ENCODE peak calls at places on chromosomes 4 and X, in seven cellular contexts. One of them, this sample, is unnamed.

GRCh38 chr4:182802621-182803020 is 114.6 kb downstream of the DCTD start:
- DNase-seq in mesenchymal stem cell: no peak
- DNase-seq in HCT116: no peak
- DNase-seq in transverse colon: no peak
- DNase-seq in right lobe of liver: no peak
- DNase-seq in ascending aorta: no peak
- DNase-seq in lower lobe of right lung: no peak
- DNase-seq in this sample: no peak

GRCh38 chr4:8319731-8320385 is 50.3 kb downstream of the HTRA3 start:
- DNase-seq in ascending aorta: no peak
- DNase-seq in lower lobe of right lung: peak; percentile 51
- DNase-seq in right lobe of liver: peak; percentile 51
- DNase-seq in transverse colon: peak; percentile 25
- DNase-seq in mesenchymal stem cell: no peak
- DNase-seq in HCT116: no peak
- DNase-seq in this sample: peak; percentile 80

GRCh38 chrX:151754042-151754419 is 19.5 kb downstream of the CNGA2 start:
- DNase-seq in mesenchymal stem cell: no peak
- DNase-seq in ascending aorta: no peak
- DNase-seq in right lobe of liver: peak; percentile 46
- DNase-seq in lower lobe of right lung: no peak
- DNase-seq in transverse colon: no peak
- DNase-seq in HCT116: peak; percentile 10
- DNase-seq in this sample: peak; percentile 91

GRCh38 chr4:23485793-23486192 is 404.1 kb downstream of the PPARGC1A start:
- DNase-seq in transverse colon: no peak
- DNase-seq in right lobe of liver: no peak
- DNase-seq in HCT116: no peak
- DNase-seq in lower lobe of right lung: no peak
- DNase-seq in mesenchymal stem cell: no peak
- DNase-seq in ascending aorta: no peak
- DNase-seq in this sample: peak; percentile 32

GRCh38 chr4:54568184-54568583 is 89.6 kb upstream of the KIT start:
- DNase-seq in transverse colon: no peak
- DNase-seq in HCT116: no peak
- DNase-seq in ascending aorta: no peak
- DNase-seq in right lobe of liver: no peak
- DNase-seq in mesenchymal stem cell: peak; percentile 83
- DNase-seq in lower lobe of right lung: no peak
- DNase-seq in this sample: peak; percentile 76

GRCh38 chrX:114584434-114584943 is 603 bp downstream of the HTR2C start:
- DNase-seq in lower lobe of right lung: no peak
- DNase-seq in HCT116: no peak
- DNase-seq in right lobe of liver: no peak
- DNase-seq in ascending aorta: no peak
- DNase-seq in mesenchymal stem cell: peak; percentile 3
- DNase-seq in transverse colon: no peak
- DNase-seq in this sample: peak; percentile 13

GRCh38 chr4:6372649-6373525 is 99.5 kb downstream of the PPP2R2C start:
- DNase-seq in transverse colon: no peak
- DNase-seq in HCT116: peak; percentile 54
- DNase-seq in right lobe of liver: no peak
- DNase-seq in ascending aorta: no peak
- DNase-seq in mesenchymal stem cell: peak; percentile 5
- DNase-seq in lower lobe of right lung: no peak
- DNase-seq in this sample: no peak

GRCh38 chr4:145619639-145619996 is 433 bp downstream of the MMAA start:
- DNase-seq in ascending aorta: no peak
- DNase-seq in lower lobe of right lung: peak; percentile 60
- DNase-seq in right lobe of liver: peak; percentile 89
- DNase-seq in mesenchymal stem cell: peak; percentile 66
- DNase-seq in transverse colon: peak; percentile 82
- DNase-seq in HCT116: peak; percentile 28
- DNase-seq in this sample: peak; percentile 19

GRCh38 chr4:21664355-21664754 is 284.2 kb downstream of the KCNIP4 start:
- DNase-seq in mesenchymal stem cell: no peak
- DNase-seq in HCT116: no peak
- DNase-seq in transverse colon: no peak
- DNase-seq in ascending aorta: no peak
- DNase-seq in lower lobe of right lung: no peak
- DNase-seq in right lobe of liver: no peak
- DNase-seq in this sample: no peak

GRCh38 chr4:21716526-21716925 is 232.0 kb downstream of the KCNIP4 start:
- DNase-seq in HCT116: no peak
- DNase-seq in lower lobe of right lung: no peak
- DNase-seq in right lobe of liver: no peak
- DNase-seq in mesenchymal stem cell: no peak
- DNase-seq in transverse colon: no peak
- DNase-seq in ascending aorta: no peak
- DNase-seq in this sample: no peak

GRCh38 chrX:9671998-9672397 is 93.6 kb downstream of the GPR143 start:
- DNase-seq in right lobe of liver: no peak
- DNase-seq in transverse colon: no peak
- DNase-seq in HCT116: no peak
- DNase-seq in lower lobe of right lung: no peak
- DNase-seq in mesenchymal stem cell: no peak
- DNase-seq in ascending aorta: no peak
- DNase-seq in this sample: no peak

GRCh38 chr4:81595287-81595686 is 123.6 kb upstream of the RASGEF1B start:
- DNase-seq in ascending aorta: no peak
- DNase-seq in right lobe of liver: no peak
- DNase-seq in HCT116: no peak
- DNase-seq in transverse colon: no peak
- DNase-seq in lower lobe of right lung: no peak
- DNase-seq in mesenchymal stem cell: no peak
- DNase-seq in this sample: no peak

GRCh38 chr4:5705672-5706310 is 2.6 kb downstream of the EVC2 start:
- DNase-seq in lower lobe of right lung: no peak
- DNase-seq in transverse colon: no peak
- DNase-seq in HCT116: no peak
- DNase-seq in right lobe of liver: no peak
- DNase-seq in ascending aorta: no peak
- DNase-seq in mesenchymal stem cell: no peak
- DNase-seq in this sample: no peak

GRCh38 chr4:175716956-175717355 is 95.1 kb downstream of the GPM6A start:
- DNase-seq in right lobe of liver: no peak
- DNase-seq in HCT116: no peak
- DNase-seq in ascending aorta: no peak
- DNase-seq in mesenchymal stem cell: no peak
- DNase-seq in transverse colon: no peak
- DNase-seq in lower lobe of right lung: no peak
- DNase-seq in this sample: no peak

GRCh38 chrX:121333942-121334341 is 286.5 kb downstream of the GLUD2 start:
- DNase-seq in mesenchymal stem cell: no peak
- DNase-seq in ascending aorta: no peak
- DNase-seq in HCT116: no peak
- DNase-seq in right lobe of liver: no peak
- DNase-seq in lower lobe of right lung: no peak
- DNase-seq in transverse colon: no peak
- DNase-seq in this sample: no peak

GRCh38 chrX:153933751-153934472 is 925 bp downstream of the NAA10 start:
- DNase-seq in lower lobe of right lung: no peak
- DNase-seq in right lobe of liver: no peak
- DNase-seq in ascending aorta: no peak
- DNase-seq in mesenchymal stem cell: peak; percentile 51
- DNase-seq in HCT116: no peak
- DNase-seq in transverse colon: no peak
- DNase-seq in this sample: no peak

GRCh38 chr4:56743550-56743949 is 62.5 kb upstream of the HOPX start:
- DNase-seq in HCT116: no peak
- DNase-seq in ascending aorta: no peak
- DNase-seq in transverse colon: peak; percentile 22
- DNase-seq in mesenchymal stem cell: no peak
- DNase-seq in lower lobe of right lung: no peak
- DNase-seq in right lobe of liver: no peak
- DNase-seq in this sample: no peak

GRCh38 chr4:111847256-111848108 is 297.8 kb upstream of the FAM241A start:
- DNase-seq in transverse colon: no peak
- DNase-seq in lower lobe of right lung: no peak
- DNase-seq in mesenchymal stem cell: peak; percentile 75
- DNase-seq in HCT116: no peak
- DNase-seq in ascending aorta: no peak
- DNase-seq in right lobe of liver: no peak
- DNase-seq in this sample: no peak

GRCh38 chr4:101763576-101763975 is 27.0 kb upstream of the BANK1 start:
- DNase-seq in HCT116: no peak
- DNase-seq in right lobe of liver: no peak
- DNase-seq in lower lobe of right lung: no peak
- DNase-seq in mesenchymal stem cell: no peak
- DNase-seq in ascending aorta: no peak
- DNase-seq in transverse colon: no peak
- DNase-seq in this sample: no peak

GRCh38 chrX:39161856-39162255 is 360.6 kb downstream of the MID1IP1 start:
- DNase-seq in ascending aorta: no peak
- DNase-seq in HCT116: no peak
- DNase-seq in lower lobe of right lung: no peak
- DNase-seq in mesenchymal stem cell: no peak
- DNase-seq in right lobe of liver: no peak
- DNase-seq in transverse colon: no peak
- DNase-seq in this sample: no peak

DNA sequence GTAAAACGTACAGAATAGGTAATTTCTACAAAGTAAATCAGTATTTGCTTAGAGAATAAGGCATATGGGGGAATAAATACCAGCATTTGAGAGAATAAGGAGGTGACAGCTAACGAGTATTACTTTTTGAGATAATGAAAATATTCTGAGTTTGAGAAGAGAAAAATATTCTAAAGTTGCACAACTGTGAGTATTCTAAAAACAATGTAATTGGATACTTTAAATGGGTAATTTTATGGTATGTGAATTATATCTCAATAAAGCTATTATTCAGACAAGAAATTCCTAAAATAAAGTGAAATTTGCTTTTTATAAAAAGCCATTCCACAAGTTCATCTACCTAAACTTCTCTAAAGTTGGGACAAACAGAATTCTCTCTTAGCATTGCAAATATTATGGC is 62.6 kb downstream of the PDGFC start:
- DNase-seq in transverse colon: no peak
- DNase-seq in mesenchymal stem cell: no peak
- DNase-seq in right lobe of liver: no peak
- DNase-seq in lower lobe of right lung: no peak
- DNase-seq in HCT116: no peak
- DNase-seq in ascending aorta: no peak
- DNase-seq in this sample: no peak
- H3K4me3 ChIP-seq in transverse colon: no peak overlapping the region
- H3K4me3 ChIP-seq in mesenchymal stem cell: no peak overlapping the region
- H3K4me3 ChIP-seq in right lobe of liver: no peak overlapping the region
- H3K4me3 ChIP-seq in lower lobe of right lung: no peak overlapping the region
- H3K4me3 ChIP-seq in HCT116: no peak overlapping the region
- H3K4me3 ChIP-seq in ascending aorta: no peak overlapping the region
- H3K4me3 ChIP-seq in this sample: no peak overlapping the region

GRCh38 chrX:119496521-119496829 is 28.2 kb downstream of the SLC25A5 start:
- DNase-seq in mesenchymal stem cell: no peak
- DNase-seq in HCT116: no peak
- DNase-seq in ascending aorta: no peak
- DNase-seq in right lobe of liver: no peak
- DNase-seq in lower lobe of right lung: no peak
- DNase-seq in transverse colon: no peak
- DNase-seq in this sample: no peak
- H3K36me3 ChIP-seq in mesenchymal stem cell: no peaks in the 10 kb centered on the region
- H3K36me3 ChIP-seq in HCT116: no peaks in the 10 kb centered on the region
- H3K36me3 ChIP-seq in ascending aorta: no peaks in the 10 kb centered on the region
- H3K36me3 ChIP-seq in right lobe of liver: no peaks in the 10 kb centered on the region
- H3K36me3 ChIP-seq in lower lobe of right lung: no peaks in the 10 kb centered on the region
- H3K36me3 ChIP-seq in transverse colon: no peaks in the 10 kb centered on the region
- H3K36me3 ChIP-seq in this sample: no peaks in the 10 kb centered on the region

GRCh38 chrX:20350598-20350997 is 83.9 kb upstream of the RPS6KA3 start:
- DNase-seq in transverse colon: no peak
- DNase-seq in lower lobe of right lung: no peak
- DNase-seq in ascending aorta: no peak
- DNase-seq in right lobe of liver: no peak
- DNase-seq in HCT116: no peak
- DNase-seq in mesenchymal stem cell: no peak
- DNase-seq in this sample: no peak
- H3K9me3 ChIP-seq in transverse colon: no peaks in the 10 kb centered on the region
- H3K9me3 ChIP-seq in lower lobe of right lung: no peaks in the 10 kb centered on the region
- H3K9me3 ChIP-seq in ascending aorta: no peaks in the 10 kb centered on the region
- H3K9me3 ChIP-seq in right lobe of liver: no peaks in the 10 kb centered on the region
- H3K9me3 ChIP-seq in HCT116: no peaks in the 10 kb centered on the region
- H3K9me3 ChIP-seq in mesenchymal stem cell: no peaks in the 10 kb centered on the region
- H3K9me3 ChIP-seq in this sample: no peaks in the 10 kb centered on the region

GRCh38 chrX:15739886-15740285 is 1.8 kb downstream of the CA5B start:
- DNase-seq in right lobe of liver: no peak
- DNase-seq in lower lobe of right lung: no peak
- DNase-seq in mesenchymal stem cell: no peak
- DNase-seq in HCT116: no peak
- DNase-seq in transverse colon: no peak
- DNase-seq in ascending aorta: no peak
- DNase-seq in this sample: no peak

GRCh38 chrX:15738686-15739016 is 581 bp downstream of the CA5B start:
- DNase-seq in lower lobe of right lung: no peak
- DNase-seq in mesenchymal stem cell: no peak
- DNase-seq in transverse colon: no peak
- DNase-seq in right lobe of liver: no peak
- DNase-seq in ascending aorta: no peak
- DNase-seq in HCT116: no peak
- DNase-seq in this sample: no peak

GRCh38 chrX:15737957-15738685 is at the start of gene CA5B:
- DNase-seq in ascending aorta: peak; percentile 85
- DNase-seq in right lobe of liver: peak; percentile 97
- DNase-seq in HCT116: peak; percentile 68
- DNase-seq in lower lobe of right lung: peak; percentile 94
- DNase-seq in mesenchymal stem cell: peak; percentile 79
- DNase-seq in transverse colon: peak; percentile 99
- DNase-seq in this sample: peak; percentile 79

DNA sequence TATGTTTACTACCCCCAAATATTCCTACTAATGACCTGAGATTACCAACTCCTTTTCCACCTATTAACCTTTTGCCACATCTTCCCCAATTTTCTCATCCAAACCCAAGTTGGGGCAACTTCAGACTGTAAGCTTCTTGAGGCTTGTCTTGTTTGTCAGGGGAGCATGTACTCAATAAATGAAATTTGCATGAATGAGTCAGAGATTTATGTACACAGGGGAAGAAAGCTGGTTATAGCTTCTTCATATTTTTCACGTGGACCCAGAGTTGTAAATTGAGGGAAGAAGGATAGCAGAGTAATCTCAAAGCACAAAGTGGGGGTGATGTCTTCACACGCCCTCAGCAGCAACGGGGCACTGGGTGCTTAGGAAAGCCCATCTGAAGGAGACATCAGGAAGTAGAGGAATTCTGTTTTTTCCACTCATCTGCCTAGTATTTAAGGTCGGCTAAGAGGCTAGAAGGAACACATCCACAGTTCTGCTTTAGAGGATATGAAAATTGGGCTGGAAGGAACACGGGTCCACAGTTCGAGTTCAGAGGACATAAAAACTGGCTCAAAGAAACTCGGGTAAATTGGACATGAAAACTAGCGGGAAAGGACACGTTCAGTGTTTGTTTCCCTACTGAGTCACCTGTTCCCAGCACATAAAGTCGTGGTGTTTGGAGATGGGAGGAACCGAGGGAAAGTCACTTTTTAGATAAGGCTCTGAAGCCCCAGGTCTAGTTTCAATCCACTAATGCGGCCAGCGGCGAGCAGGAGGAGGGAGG is 698 bp upstream of the CA5B start:
- DNase-seq in transverse colon: no peak
- DNase-seq in HCT116: no peak
- DNase-seq in lower lobe of right lung: no peak
- DNase-seq in ascending aorta: no peak
- DNase-seq in right lobe of liver: no peak
- DNase-seq in mesenchymal stem cell: no peak
- DNase-seq in this sample: no peak
- H3K4me3 ChIP-seq in transverse colon: peak overlapping the region; percentile 54
- H3K4me3 ChIP-seq in HCT116: peak overlapping the region; percentile 13
- H3K4me3 ChIP-seq in lower lobe of right lung: peak overlapping the region; percentile 60
- H3K4me3 ChIP-seq in ascending aorta: peak overlapping the region; percentile 59
- H3K4me3 ChIP-seq in right lobe of liver: peak overlapping the region; percentile 22
- H3K4me3 ChIP-seq in mesenchymal stem cell: peak overlapping the region; percentile 61
- H3K4me3 ChIP-seq in this sample: peak overlapping the region; percentile 42

GRCh38 chr4:1229117-1229849 is 19.6 kb downstream of the CTBP1 start:
- DNase-seq in right lobe of liver: no peak
- DNase-seq in mesenchymal stem cell: no peak
- DNase-seq in ascending aorta: no peak
- DNase-seq in lower lobe of right lung: no peak
- DNase-seq in transverse colon: no peak
- DNase-seq in HCT116: no peak
- DNase-seq in this sample: no peak
- H3K36me3 ChIP-seq in right lobe of liver: no peaks in the 10 kb centered on the region
- H3K36me3 ChIP-seq in mesenchymal stem cell: peaks cover 96% of the 10 kb centered on the region
- H3K36me3 ChIP-seq in ascending aorta: peaks cover 69% of the 10 kb centered on the region
- H3K36me3 ChIP-seq in lower lobe of right lung: peaks cover 99% of the 10 kb centered on the region
- H3K36me3 ChIP-seq in transverse colon: no peaks in the 10 kb centered on the region
- H3K36me3 ChIP-seq in HCT116: peaks cover 19% of the 10 kb centered on the region
- H3K36me3 ChIP-seq in this sample: peaks cover 11% of the 10 kb centered on the region

This sample was measured in MG63.